ENCODE peak calls at places on chromosome 15, in four cellular contexts. Q is upper lobe of left lung; S is effector memory CD4-positive, alpha-beta T cell; B is foreskin keratinocyte. E is an unnamed sample.

GRCh38 chr15:93180128-93180527 is 91.1 kb upstream of the RGMA start:
- DNase-seq in Q (no peak), S (no peak), B (no peak), E (no peak)

GRCh38 chr15:99114511-99115299 is 9.8 kb downstream of the SYNM start:
- DNase-seq in Q (no peak), S (no peak), B (no peak), E (no peak)

GRCh38 chr15:50816191-50816590 is 50.7 kb upstream of the SPPL2A start:
- DNase-seq in Q (peak; percentile 49), S (no peak), B (peak; percentile 64), E (no peak)

GRCh38 chr15:66744610-66745279 is 42.7 kb downstream of the SMAD6 start:
- DNase-seq in Q (no peak), S (no peak), B (no peak), E (no peak)

GRCh38 chr15:82231842-82232241 is 30.7 kb downstream of the EFL1 start:
- DNase-seq in Q (no peak), S (no peak), B (peak; percentile 1), E (no peak)

GRCh38 chr15:87682527-87682926 is 574.0 kb downstream of the NTRK3 start:
- DNase-seq in Q (no peak), S (no peak), B (no peak), E (no peak)

GRCh38 chr15:81410318-81410753 is 36.3 kb upstream of the TMC3 start:
- DNase-seq in Q (peak; percentile 21), S (no peak), B (peak; percentile 75), E (peak; percentile 73)

GRCh38 chr15:67917037-67917436 is 77.2 kb upstream of the RNU6-1 start:
- DNase-seq in Q (no peak), S (no peak), B (no peak), E (peak; percentile 89)

GRCh38 chr15:22227411-22227810 is 147.1 kb downstream of the OR4M2 start:
- DNase-seq in Q (peak; percentile 23), S (no peak), B (no peak), E (peak; percentile 12)

GRCh38 chr15:47961401-47962090 is 159.2 kb upstream of the SLC24A5 start:
- DNase-seq in Q (no peak), S (no peak), B (no peak), E (no peak)

GRCh38 chr15:80977627-80978036 is 12.0 kb downstream of the MESD start:
- DNase-seq in Q (peak; percentile 74), S (no peak), B (no peak), E (no peak)

GRCh38 chr15:39491115-39491916 is 89.6 kb upstream of the THBS1 start:
- DNase-seq in Q (no peak), S (no peak), B (no peak), E (no peak)

GRCh38 chr15:65893060-65893459 is 23.8 kb downstream of the RAB11A start:
- DNase-seq in Q (no peak), S (no peak), B (no peak), E (no peak)

GRCh38 chr15:77068633-77069032 is 2.3 kb downstream of the TSPAN3 start:
- DNase-seq in Q (no peak), S (no peak), B (no peak), E (no peak)

GRCh38 chr15:77067691-77068367 is 3.1 kb downstream of the TSPAN3 start:
- DNase-seq in Q (no peak), S (no peak), B (no peak), E (no peak)

GRCh38 chr15:77064539-77065308 is 6.2 kb downstream of the TSPAN3 start:
- DNase-seq in Q (peak; percentile 28), S (no peak), B (peak; percentile 83), E (no peak)

GRCh38 chr15:77069521-77070121 is 1.3 kb downstream of the TSPAN3 start:
- DNase-seq in Q (peak; percentile 73), S (no peak), B (no peak), E (no peak)

GRCh38 chr15:77066961-77067690 is 3.8 kb downstream of the TSPAN3 start:
- DNase-seq in Q (no peak), S (no peak), B (no peak), E (no peak)
- H3K27ac ChIP-seq in Q (no peak overlapping the region), S (no peak overlapping the region), B (no peak overlapping the region), E (no peak overlapping the region)

DNA sequence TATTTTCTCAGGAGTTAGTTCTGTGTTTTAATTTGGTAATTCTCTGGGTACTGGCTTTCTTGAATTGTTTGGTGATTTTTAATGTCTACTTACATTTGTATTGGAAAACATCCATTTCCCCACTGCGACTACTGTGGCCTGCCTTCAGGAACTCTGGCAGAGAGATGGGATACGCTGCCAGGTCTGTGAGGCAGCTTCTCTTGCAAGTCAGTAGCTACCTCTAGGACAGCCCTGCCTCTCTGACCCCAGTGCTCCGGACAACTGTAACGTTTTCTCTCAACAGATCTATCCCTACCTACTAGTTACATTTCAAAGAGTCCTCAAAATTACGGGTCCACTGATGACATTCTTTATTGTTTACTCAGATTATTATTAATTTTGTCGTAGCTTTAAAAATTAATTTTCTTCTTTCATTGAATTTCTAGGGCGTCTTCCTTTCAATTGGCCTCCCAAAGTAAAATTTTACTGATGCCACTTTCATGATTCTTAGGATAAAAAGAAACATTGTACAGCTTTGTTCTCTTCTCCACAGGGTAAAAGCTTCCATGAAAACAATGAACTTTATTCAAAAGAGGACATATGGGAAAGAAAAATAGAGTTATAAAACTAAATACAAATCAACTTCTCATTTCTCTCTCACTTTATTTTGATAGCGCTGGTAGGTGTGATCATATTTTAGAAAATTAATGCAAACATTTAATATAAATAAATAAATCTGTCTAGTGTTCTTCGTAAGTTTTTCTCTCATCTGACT is 123.2 kb upstream of the GOLGA8J start:
- DNase-seq in Q (no peak), S (no peak), B (no peak), E (no peak)
- H3K27me3 ChIP-seq in Q (no peaks in the 10 kb centered on the region), S (no peaks in the 10 kb centered on the region), B (no peaks in the 10 kb centered on the region), E (no peaks in the 10 kb centered on the region)

GRCh38 chr15:70034141-70034540 is 63.6 kb downstream of the TLE3 start:
- DNase-seq in Q (no peak), S (no peak), B (no peak), E (no peak)
- H3K4me1 ChIP-seq in Q (peaks cover 3% of the 10 kb centered on the region), S (no peaks in the 10 kb centered on the region), B (no peaks in the 10 kb centered on the region), E (no peaks in the 10 kb centered on the region)

DNA sequence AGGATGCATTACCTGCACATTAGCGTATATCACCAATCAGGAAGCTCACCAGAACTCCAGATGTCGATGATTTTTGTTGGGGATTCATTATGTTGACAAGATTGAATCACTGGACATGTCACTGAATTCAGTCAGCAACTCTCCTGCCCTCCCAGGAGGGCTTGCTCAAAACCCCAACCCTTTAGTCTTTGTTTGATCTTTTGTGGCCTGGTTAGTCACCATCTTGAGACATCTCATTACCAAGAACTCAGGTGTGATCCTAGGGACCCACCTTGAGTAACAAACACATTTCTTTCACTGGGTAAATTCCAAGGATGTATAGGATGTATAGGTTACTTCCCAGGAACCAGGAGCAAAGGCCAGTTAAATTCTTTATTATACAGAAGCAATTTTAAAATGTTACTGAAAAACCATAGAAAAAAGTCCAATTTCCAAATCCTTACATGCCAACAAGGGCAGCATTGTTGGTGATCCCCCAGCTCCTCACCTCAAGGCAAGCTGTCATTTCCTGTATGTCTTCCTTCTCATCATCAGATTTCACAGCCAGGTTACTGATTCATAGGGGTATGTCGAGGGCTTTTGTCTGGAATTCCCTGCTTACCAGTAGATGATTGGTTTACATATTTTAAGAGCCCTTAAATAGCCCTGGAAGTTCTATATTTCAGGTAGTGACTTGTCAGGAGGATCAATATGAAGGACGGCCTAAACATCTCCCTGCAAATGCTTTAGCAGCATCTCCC is 11.7 kb downstream of the SNRPN start:
- DNase-seq in Q (no peak), S (no peak), B (peak; percentile 86), E (no peak)
- H3K27ac ChIP-seq in Q (no peak overlapping the region), S (no peak overlapping the region), B (peak overlapping the region; percentile 53), E (no peak overlapping the region)

GRCh38 chr15:74305687-74306086 is 61.8 kb downstream of the CYP11A1 start:
- DNase-seq in Q (no peak), S (no peak), B (no peak), E (no peak)
- H3K27me3 ChIP-seq in Q (no peaks in the 10 kb centered on the region), S (peaks cover 4% of the 10 kb centered on the region), B (peaks cover 86% of the 10 kb centered on the region), E (no peaks in the 10 kb centered on the region)

GRCh38 chr15:64152507-64153387 is 1.2 kb downstream of the SNX22 start:
- DNase-seq in Q (no peak), S (no peak), B (no peak), E (no peak)
- H3K4me1 ChIP-seq in Q (peaks cover 28% of the 10 kb centered on the region), S (peaks cover 23% of the 10 kb centered on the region), B (no peaks in the 10 kb centered on the region), E (peaks cover 26% of the 10 kb centered on the region)

DNA sequence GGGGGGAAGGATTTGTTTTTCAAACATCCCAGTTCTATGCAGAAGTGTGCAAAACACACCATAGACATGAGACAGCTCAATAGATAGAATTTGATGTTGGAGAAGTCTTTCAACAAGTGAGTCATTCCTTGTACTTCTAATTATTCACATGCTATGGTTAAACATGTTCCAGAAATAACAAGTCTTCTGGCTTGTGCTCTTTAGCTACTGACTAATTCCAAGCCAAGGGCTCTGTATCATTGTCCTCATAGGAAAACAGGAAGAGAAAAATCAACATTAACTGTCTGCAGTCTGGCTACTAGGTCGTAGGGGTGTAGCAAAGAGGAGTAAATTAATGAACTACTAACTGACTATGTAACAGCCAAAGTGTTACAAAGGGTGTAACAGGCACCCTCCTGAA is 25.8 kb downstream of the LDHAL6B start:
- DNase-seq in Q (no peak), S (no peak), B (peak; percentile 73), E (no peak)
- H3K27ac ChIP-seq in Q (no peak overlapping the region), S (no peak overlapping the region), B (no peak overlapping the region), E (peak overlapping the region; percentile 46)

GRCh38 chr15:45112143-45112591 is 1.8 kb downstream of the DUOX2 start:
- DNase-seq in Q (no peak), S (no peak), B (no peak), E (no peak)
- H3K27me3 ChIP-seq in Q (peaks cover 4% of the 10 kb centered on the region), S (peaks cover 57% of the 10 kb centered on the region), B (peaks cover 85% of the 10 kb centered on the region), E (peaks cover 10% of the 10 kb centered on the region)

GRCh38 chr15:25789206-25789605 is 73.9 kb downstream of the ATP10A start:
- DNase-seq in Q (no peak), S (no peak), B (no peak), E (no peak)
- H3K4me1 ChIP-seq in Q (peaks cover 21% of the 10 kb centered on the region), S (no peaks in the 10 kb centered on the region), B (no peaks in the 10 kb centered on the region), E (peaks cover 43% of the 10 kb centered on the region)

DNA sequence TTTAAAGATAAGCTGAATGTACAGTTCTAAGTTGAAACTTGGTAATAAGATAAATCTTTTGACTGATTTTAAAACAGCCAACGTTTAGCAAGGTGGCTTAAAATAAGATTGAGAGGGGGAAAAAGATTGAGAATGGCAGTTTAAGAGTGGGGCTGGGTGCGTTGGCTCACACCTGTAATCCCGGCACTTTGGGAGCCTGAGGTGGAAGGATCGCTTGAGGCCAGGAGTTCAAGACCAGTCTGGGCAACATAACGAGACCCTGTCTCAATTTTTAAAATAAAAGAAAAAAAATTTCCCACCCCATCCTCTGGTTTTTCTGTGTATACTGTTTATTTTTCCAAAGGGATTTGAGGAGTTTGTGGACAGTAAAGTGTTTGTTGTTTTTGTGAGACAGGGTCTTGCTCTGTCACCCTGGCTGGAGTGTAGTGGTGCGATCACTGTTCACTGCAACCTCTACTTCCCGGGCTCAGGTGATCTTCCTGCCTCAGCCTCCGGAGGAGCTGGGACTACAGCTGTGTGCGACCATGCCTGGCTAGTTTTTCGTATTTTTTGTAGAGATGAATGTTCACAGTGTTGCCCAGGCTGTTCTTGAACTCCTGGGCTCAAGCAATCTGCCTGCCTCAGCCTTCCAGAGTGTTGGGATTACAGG is 3.0 kb downstream of the MAPK6 start:
- DNase-seq in Q (no peak), S (no peak), B (no peak), E (no peak)
- H3K27ac ChIP-seq in Q (peak overlapping the region; percentile 50), S (no peak overlapping the region), B (peak overlapping the region; percentile 99), E (peak overlapping the region; percentile 28)

E was measured in ascending aorta.